ENCODE peak calls at places on chromosomes 11 and 22, in five cellular contexts. One of them, this sample, is unnamed.

GRCh38 chr22:36762687-36763260 is 13.1 kb downstream of the IFT27 start:
- DNase-seq in H9: peak
- DNase-seq in IMR-90: peak
- DNase-seq in mesendoderm: no peak
- DNase-seq in mesenchymal stem cell: peak
- DNase-seq in this sample: no peak

GRCh38 chr11:120334894-120335462 is 1.2 kb upstream of the ARHGEF12 start:
- DNase-seq in H9: peak
- DNase-seq in mesenchymal stem cell: peak
- DNase-seq in mesendoderm: peak
- DNase-seq in IMR-90: peak
- DNase-seq in this sample: peak

GRCh38 chr22:44399196-44399837 is 86.6 kb upstream of the SHISAL1 start:
- DNase-seq in mesendoderm: no peak
- DNase-seq in mesenchymal stem cell: no peak
- DNase-seq in IMR-90: no peak
- DNase-seq in H9: peak
- DNase-seq in this sample: no peak

GRCh38 chr11:79076526-79077115 is 364.2 kb downstream of the TENM4 start:
- DNase-seq in H9: no peak
- DNase-seq in mesendoderm: peak
- DNase-seq in mesenchymal stem cell: peak
- DNase-seq in IMR-90: no peak
- DNase-seq in this sample: no peak

GRCh38 chr11:19218801-19219460 is 17.1 kb upstream of the CSRP3 start:
- DNase-seq in mesenchymal stem cell: no peak
- DNase-seq in IMR-90: no peak
- DNase-seq in H9: no peak
- DNase-seq in mesendoderm: peak
- DNase-seq in this sample: no peak

GRCh38 chr11:70507466-70508230 is 109.3 kb downstream of the CTTN start:
- DNase-seq in H9: no peak
- DNase-seq in mesendoderm: no peak
- DNase-seq in IMR-90: no peak
- DNase-seq in mesenchymal stem cell: no peak
- DNase-seq in this sample: no peak

GRCh38 chr11:15603208-15603607 is 488.5 kb downstream of the INSC start:
- DNase-seq in mesendoderm: no peak
- DNase-seq in IMR-90: no peak
- DNase-seq in H9: no peak
- DNase-seq in mesenchymal stem cell: no peak
- DNase-seq in this sample: no peak

GRCh38 chr11:123479048-123479837 is 49.2 kb downstream of the GRAMD1B start:
- DNase-seq in mesendoderm: no peak
- DNase-seq in IMR-90: no peak
- DNase-seq in mesenchymal stem cell: no peak
- DNase-seq in H9: no peak
- DNase-seq in this sample: no peak

GRCh38 chr11:122756417-122756816 is 81.9 kb upstream of the CRTAM start:
- DNase-seq in mesenchymal stem cell: no peak
- DNase-seq in mesendoderm: peak
- DNase-seq in IMR-90: no peak
- DNase-seq in H9: no peak
- DNase-seq in this sample: no peak

GRCh38 chr11:68025047-68025446 is 5.4 kb upstream of the NDUFS8 start:
- DNase-seq in IMR-90: no peak
- DNase-seq in mesenchymal stem cell: no peak
- DNase-seq in H9: no peak
- DNase-seq in mesendoderm: no peak
- DNase-seq in this sample: no peak

GRCh38 chr11:12164061-12165014 is 53.9 kb downstream of the MICAL2 start:
- DNase-seq in H9: no peak
- DNase-seq in mesendoderm: no peak
- DNase-seq in mesenchymal stem cell: peak
- DNase-seq in IMR-90: peak
- DNase-seq in this sample: no peak

GRCh38 chr11:122141757-122142156 is 25.7 kb upstream of the BLID start:
- DNase-seq in mesendoderm: no peak
- DNase-seq in mesenchymal stem cell: no peak
- DNase-seq in IMR-90: no peak
- DNase-seq in H9: no peak
- DNase-seq in this sample: no peak

GRCh38 chr11:115676206-115676605 is 172.0 kb upstream of the CADM1 start:
- DNase-seq in mesenchymal stem cell: no peak
- DNase-seq in H9: peak
- DNase-seq in mesendoderm: peak
- DNase-seq in IMR-90: no peak
- DNase-seq in this sample: no peak

GRCh38 chr22:25081409-25081824 is 118.2 kb upstream of the CRYBB3 start:
- DNase-seq in mesendoderm: peak
- DNase-seq in IMR-90: peak
- DNase-seq in mesenchymal stem cell: peak
- DNase-seq in H9: no peak
- DNase-seq in this sample: no peak

GRCh38 chr11:45144126-45145082 is 2.0 kb upstream of the PRDM11 start:
- DNase-seq in mesenchymal stem cell: no peak
- DNase-seq in mesendoderm: no peak
- DNase-seq in IMR-90: no peak
- DNase-seq in H9: peak
- DNase-seq in this sample: no peak

GRCh38 chr11:95143106-95143681 is 53.5 kb downstream of the ENDOD1 start:
- DNase-seq in H9: no peak
- DNase-seq in IMR-90: peak
- DNase-seq in mesenchymal stem cell: peak
- DNase-seq in mesendoderm: no peak
- DNase-seq in this sample: no peak

GRCh38 chr11:86570020-86570419 is 102.4 kb downstream of the ME3 start:
- DNase-seq in IMR-90: peak
- DNase-seq in mesendoderm: no peak
- DNase-seq in H9: no peak
- DNase-seq in mesenchymal stem cell: no peak
- DNase-seq in this sample: no peak

GRCh38 chr11:28999620-29000019 is 891.4 kb downstream of the METTL15 start:
- DNase-seq in mesenchymal stem cell: no peak
- DNase-seq in mesendoderm: peak
- DNase-seq in IMR-90: no peak
- DNase-seq in H9: no peak
- DNase-seq in this sample: no peak

GRCh38 chr11:106087815-106088435 is 10.5 kb downstream of the AASDHPPT start:
- DNase-seq in H9: peak
- DNase-seq in mesendoderm: peak
- DNase-seq in IMR-90: peak
- DNase-seq in mesenchymal stem cell: peak
- DNase-seq in this sample: peak

GRCh38 chr11:7677071-7677470 is 3.8 kb upstream of the CYB5R2 start:
- DNase-seq in H9: no peak
- DNase-seq in mesenchymal stem cell: peak
- DNase-seq in IMR-90: peak
- DNase-seq in mesendoderm: peak
- DNase-seq in this sample: no peak

GRCh38 chr11:113528982-113529381 is 53.8 kb upstream of the DRD2 start:
- DNase-seq in IMR-90: no peak
- DNase-seq in mesendoderm: no peak
- DNase-seq in H9: no peak
- DNase-seq in mesenchymal stem cell: no peak
- DNase-seq in this sample: no peak

GRCh38 chr22:20729194-20729593 is 44.7 kb upstream of the SERPIND1 start:
- DNase-seq in IMR-90: no peak
- DNase-seq in mesenchymal stem cell: no peak
- DNase-seq in H9: no peak
- DNase-seq in mesendoderm: no peak
- DNase-seq in this sample: no peak

GRCh38 chr11:16317712-16318111 is 38.6 kb downstream of the SOX6 start:
- DNase-seq in mesenchymal stem cell: no peak
- DNase-seq in H9: no peak
- DNase-seq in IMR-90: no peak
- DNase-seq in mesendoderm: no peak
- DNase-seq in this sample: no peak

GRCh38 chr11:40328890-40329617 is 1130.4 kb downstream of the LRRC4C start:
- DNase-seq in mesenchymal stem cell: peak
- DNase-seq in IMR-90: peak
- DNase-seq in mesendoderm: peak
- DNase-seq in H9: no peak
- DNase-seq in this sample: no peak

GRCh38 chr11:119412072-119412471 is 10.9 kb downstream of the THY1 start:
- DNase-seq in H9: no peak
- DNase-seq in mesendoderm: no peak
- DNase-seq in mesenchymal stem cell: no peak
- DNase-seq in IMR-90: no peak
- DNase-seq in this sample: no peak

GRCh38 chr11:11980841-11981308 is 27.6 kb downstream of the DKK3 start:
- DNase-seq in mesenchymal stem cell: peak
- DNase-seq in mesendoderm: peak
- DNase-seq in H9: no peak
- DNase-seq in IMR-90: peak
- DNase-seq in this sample: no peak

GRCh38 chr22:37696657-37697539 is at the start of gene TRIOBP:
- DNase-seq in mesendoderm: peak
- DNase-seq in mesenchymal stem cell: peak
- DNase-seq in H9: peak
- DNase-seq in IMR-90: peak
- DNase-seq in this sample: peak

GRCh38 chr22:44676441-44677298 is 25.3 kb upstream of the PRR5 start:
- DNase-seq in IMR-90: peak
- DNase-seq in mesenchymal stem cell: peak
- DNase-seq in H9: no peak
- DNase-seq in mesendoderm: no peak
- DNase-seq in this sample: no peak

GRCh38 chr11:123526027-123526805 is 96.1 kb downstream of the GRAMD1B start:
- DNase-seq in IMR-90: no peak
- DNase-seq in mesendoderm: no peak
- DNase-seq in H9: no peak
- DNase-seq in mesenchymal stem cell: no peak
- DNase-seq in this sample: no peak

GRCh38 chr22:38448945-38449745 is 5.9 kb downstream of the KCNJ4 start:
- DNase-seq in H9: no peak
- DNase-seq in IMR-90: no peak
- DNase-seq in mesendoderm: no peak
- DNase-seq in mesenchymal stem cell: no peak
- DNase-seq in this sample: no peak

GRCh38 chr11:26741036-26741435 is 19.2 kb upstream of the SLC5A12 start:
- DNase-seq in H9: no peak
- DNase-seq in mesenchymal stem cell: no peak
- DNase-seq in mesendoderm: no peak
- DNase-seq in IMR-90: no peak
- DNase-seq in this sample: no peak

GRCh38 chr11:46243796-46244109 is 33.7 kb upstream of the CREB3L1 start:
- DNase-seq in H9: no peak
- DNase-seq in IMR-90: no peak
- DNase-seq in mesendoderm: no peak
- DNase-seq in mesenchymal stem cell: no peak
- DNase-seq in this sample: no peak

GRCh38 chr11:119889728-119890280 is 160.8 kb upstream of the NECTIN1 start:
- DNase-seq in mesenchymal stem cell: no peak
- DNase-seq in IMR-90: no peak
- DNase-seq in H9: no peak
- DNase-seq in mesendoderm: no peak
- DNase-seq in this sample: no peak

GRCh38 chr11:65862191-65862735 is 2.0 kb downstream of the MUS81 start:
- DNase-seq in IMR-90: no peak
- DNase-seq in mesenchymal stem cell: no peak
- DNase-seq in H9: peak
- DNase-seq in mesendoderm: no peak
- DNase-seq in this sample: no peak

DNA sequence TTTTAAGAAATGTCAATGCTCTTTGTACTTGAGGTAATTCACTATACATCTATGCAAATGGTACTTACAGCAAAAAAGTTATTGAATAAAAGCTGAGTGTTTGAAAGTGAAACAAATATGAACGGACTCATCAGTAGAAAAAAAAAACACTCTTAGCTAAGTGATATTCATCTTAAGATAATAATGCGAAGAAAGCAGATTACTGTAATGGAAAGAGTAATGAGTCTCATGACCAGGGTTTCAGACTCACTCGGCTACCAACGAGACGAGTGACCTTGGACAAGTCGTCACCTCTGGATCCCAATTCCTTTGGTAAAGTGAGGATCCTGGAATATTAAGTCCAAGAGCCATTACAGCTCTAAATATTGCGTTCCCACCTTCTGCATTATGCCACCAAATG is 57.0 kb downstream of the PACSIN2 start:
- DNase-seq in IMR-90: no peak
- DNase-seq in mesenchymal stem cell: no peak
- DNase-seq in mesendoderm: no peak
- DNase-seq in H9: no peak
- DNase-seq in this sample: no peak
- H2BK120ac ChIP-seq in IMR-90: no peak
- H2BK120ac ChIP-seq in mesenchymal stem cell: no peak
- H2BK120ac ChIP-seq in mesendoderm: no peak
- H2BK120ac ChIP-seq in H9: no peak
- H2BK120ac ChIP-seq in this sample: no peak

DNA sequence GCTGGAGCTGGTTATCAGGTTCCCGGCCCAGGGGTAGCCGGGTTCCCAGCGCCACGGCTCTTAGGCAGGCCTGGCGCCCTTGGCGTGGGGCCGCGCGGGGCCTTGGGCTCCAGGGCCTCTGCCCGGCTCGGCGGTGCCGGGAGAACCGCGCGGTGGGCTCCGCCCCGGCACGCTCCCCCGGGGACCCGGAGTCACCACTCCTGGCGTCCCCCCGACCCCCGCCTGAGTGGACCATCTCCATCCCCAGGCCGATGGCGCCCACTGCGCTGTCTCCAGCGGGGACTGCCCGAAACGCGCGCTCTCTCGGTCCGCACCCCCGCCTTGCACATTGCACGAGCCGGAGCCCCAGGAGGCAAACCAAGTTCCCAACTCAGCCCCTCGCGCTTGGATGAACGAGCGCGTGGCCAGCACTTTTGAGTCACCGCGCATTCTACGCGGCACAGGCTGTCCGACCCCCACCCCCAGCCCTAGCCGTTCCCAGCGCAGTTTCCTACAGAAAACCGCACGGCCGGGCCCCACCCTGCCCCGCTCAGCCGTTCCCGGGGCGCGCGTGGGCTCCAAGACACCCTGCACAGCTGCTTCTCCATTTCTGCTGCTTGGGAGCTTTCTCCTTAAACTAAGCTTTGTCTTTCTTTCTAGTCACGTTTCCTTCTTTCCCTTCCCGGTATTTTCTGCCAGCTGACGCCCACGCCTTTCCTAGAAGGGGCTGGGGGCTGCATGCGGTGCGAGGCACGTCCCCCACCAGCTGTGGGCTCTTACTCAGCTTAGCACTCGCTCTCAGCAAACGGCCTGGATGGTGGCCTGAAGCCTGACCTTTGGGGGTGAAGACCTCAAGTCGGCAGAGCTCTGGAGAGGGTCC is 650 bp upstream of the CHID1 start:
- DNase-seq in H9: peak
- DNase-seq in IMR-90: peak
- DNase-seq in mesendoderm: peak
- DNase-seq in mesenchymal stem cell: peak
- DNase-seq in this sample: no peak
- H2BK120ac ChIP-seq in H9: peak
- H2BK120ac ChIP-seq in IMR-90: peak
- H2BK120ac ChIP-seq in mesendoderm: no peak
- H2BK120ac ChIP-seq in mesenchymal stem cell: peak
- H2BK120ac ChIP-seq in this sample: peak

GRCh38 chr22:41830174-41830573 is 2.7 kb upstream of the SREBF2 start:
- DNase-seq in IMR-90: no peak
- DNase-seq in H9: peak
- DNase-seq in mesenchymal stem cell: no peak
- DNase-seq in mesendoderm: no peak
- DNase-seq in this sample: no peak
- H2BK120ac ChIP-seq in IMR-90: no peak
- H2BK120ac ChIP-seq in H9: no peak
- H2BK120ac ChIP-seq in mesenchymal stem cell: no peak
- H2BK120ac ChIP-seq in mesendoderm: no peak
- H2BK120ac ChIP-seq in this sample: peak

GRCh38 chr11:2088746-2089535 is 50.2 kb downstream of the IGF2 start:
- DNase-seq in H9: peak
- DNase-seq in mesenchymal stem cell: no peak
- DNase-seq in IMR-90: no peak
- DNase-seq in mesendoderm: peak
- DNase-seq in this sample: no peak
- H2BK120ac ChIP-seq in H9: no peak
- H2BK120ac ChIP-seq in mesenchymal stem cell: no peak
- H2BK120ac ChIP-seq in IMR-90: no peak
- H2BK120ac ChIP-seq in mesendoderm: no peak
- H2BK120ac ChIP-seq in this sample: no peak